ENCODE peak calls at places on chromosomes 4 and X, in seven cellular contexts. Y, M, H, X, Z, N and D are unnamed samples.

GRCh38 chr4:91936301-91936700 is 367.5 kb upstream of the GRID2 start:
- DNase-seq in N (no peak), Z (peak), M (no peak), H (no peak), Y (no peak), X (no peak), D (no peak)

GRCh38 chr4:22473268-22473667 is 42.6 kb downstream of the ADGRA3 start:
- DNase-seq in H (no peak), N (no peak), M (no peak), Z (peak), X (no peak), Y (no peak), D (no peak)

GRCh38 chr4:6349896-6350295 is 80.2 kb downstream of the WFS1 start:
- DNase-seq in Y (no peak), M (no peak), N (no peak), X (no peak), H (no peak), Z (no peak), D (no peak)

GRCh38 chrX:2391869-2392606 is 108.7 kb downstream of the DHRSX start:
- DNase-seq in N (peak), X (no peak), Z (peak), Y (no peak), M (peak), H (no peak), D (no peak)

GRCh38 chrX:150372280-150372679 is 9.2 kb downstream of the MAMLD1 start:
- DNase-seq in Y (no peak), H (no peak), M (no peak), X (no peak), N (no peak), Z (no peak), D (no peak)

GRCh38 chrX:43878902-43879526 is 3.2 kb downstream of the MAOB start:
- DNase-seq in M (no peak), X (no peak), N (no peak), Z (no peak), Y (no peak), H (no peak), D (no peak)

GRCh38 chr4:141248029-141248428 is 27.3 kb downstream of the ZNF330 start:
- DNase-seq in H (no peak), M (no peak), Y (no peak), Z (peak), X (no peak), N (no peak), D (no peak)

GRCh38 chr4:151420408-151420807 is 11.4 kb downstream of the FHIP1A start:
- DNase-seq in N (no peak), H (no peak), X (no peak), M (no peak), Y (no peak), Z (no peak), D (no peak)

GRCh38 chr4:10762541-10762940 is 78.0 kb upstream of the CLNK start:
- DNase-seq in H (no peak), M (no peak), Z (peak), Y (no peak), N (no peak), X (no peak), D (no peak)

GRCh38 chrX:20594985-20595384 is 328.3 kb upstream of the RPS6KA3 start:
- DNase-seq in Y (no peak), Z (peak), X (no peak), H (no peak), N (peak), M (peak), D (no peak)

GRCh38 chrX:10569946-10570345 is 50.4 kb downstream of the MID1 start:
- DNase-seq in N (no peak), Y (no peak), Z (peak), X (no peak), M (no peak), H (no peak), D (no peak)

GRCh38 chr4:185726931-185727330 is 85.1 kb downstream of the SORBS2 start:
- DNase-seq in N (no peak), M (no peak), H (no peak), Z (no peak), Y (no peak), X (peak), D (no peak)

GRCh38 chr4:179415016-179415841 is 1973.0 kb upstream of the AGA start:
- DNase-seq in H (no peak), Y (no peak), M (no peak), Z (no peak), X (no peak), N (no peak), D (no peak)

GRCh38 chr4:11698846-11699590 is 270.3 kb upstream of the HS3ST1 start:
- DNase-seq in Y (no peak), N (peak), X (no peak), M (peak), Z (peak), H (no peak), D (no peak)

GRCh38 chr4:99848576-99848975 is 31.9 kb downstream of the DAPP1 start:
- DNase-seq in N (no peak), X (no peak), M (no peak), Y (no peak), Z (no peak), H (peak), D (no peak)

GRCh38 chrX:149527705-149528104 is 13.1 kb upstream of the EOLA1 start:
- DNase-seq in Z (peak), H (no peak), N (no peak), Y (no peak), M (peak), X (no peak), D (no peak)

DNA sequence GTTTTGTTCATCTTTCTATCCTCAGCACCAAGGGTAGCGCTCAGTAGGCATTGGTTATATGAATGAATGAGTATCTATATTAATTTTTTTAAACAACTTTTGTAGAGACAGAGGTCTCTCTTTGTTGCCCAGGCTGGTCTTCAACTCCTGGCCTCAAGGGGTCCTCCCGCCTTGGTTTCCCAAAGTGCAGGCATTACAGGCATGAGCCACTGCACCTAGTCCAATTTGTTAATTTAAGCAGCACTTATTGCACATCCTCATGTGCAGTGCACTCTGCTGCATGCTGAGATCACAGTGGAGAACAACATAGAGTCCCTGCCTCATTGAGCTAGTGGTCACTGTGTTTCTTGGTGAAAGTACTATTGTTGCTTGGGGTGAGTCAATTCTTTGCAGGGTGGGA is 94.4 kb downstream of the NHSL2 start:
- DNase-seq in Y (no peak), H (no peak), Z (no peak), X (no peak), N (no peak), M (no peak), D (no peak)
- H3K4me3 ChIP-seq in Y (no peak), H (no peak), Z (no peak), X (no peak), N (no peak), M (no peak), D (no peak)

GRCh38 chr4:128670434-128670999 is 139.0 kb upstream of the JADE1 start:
- DNase-seq in X (no peak), Z (no peak), Y (no peak), M (no peak), H (no peak), N (no peak), D (no peak)
- H3K4me3 ChIP-seq in X (no peak), Z (no peak), Y (no peak), M (no peak), H (no peak), N (no peak), D (no peak)

DNA sequence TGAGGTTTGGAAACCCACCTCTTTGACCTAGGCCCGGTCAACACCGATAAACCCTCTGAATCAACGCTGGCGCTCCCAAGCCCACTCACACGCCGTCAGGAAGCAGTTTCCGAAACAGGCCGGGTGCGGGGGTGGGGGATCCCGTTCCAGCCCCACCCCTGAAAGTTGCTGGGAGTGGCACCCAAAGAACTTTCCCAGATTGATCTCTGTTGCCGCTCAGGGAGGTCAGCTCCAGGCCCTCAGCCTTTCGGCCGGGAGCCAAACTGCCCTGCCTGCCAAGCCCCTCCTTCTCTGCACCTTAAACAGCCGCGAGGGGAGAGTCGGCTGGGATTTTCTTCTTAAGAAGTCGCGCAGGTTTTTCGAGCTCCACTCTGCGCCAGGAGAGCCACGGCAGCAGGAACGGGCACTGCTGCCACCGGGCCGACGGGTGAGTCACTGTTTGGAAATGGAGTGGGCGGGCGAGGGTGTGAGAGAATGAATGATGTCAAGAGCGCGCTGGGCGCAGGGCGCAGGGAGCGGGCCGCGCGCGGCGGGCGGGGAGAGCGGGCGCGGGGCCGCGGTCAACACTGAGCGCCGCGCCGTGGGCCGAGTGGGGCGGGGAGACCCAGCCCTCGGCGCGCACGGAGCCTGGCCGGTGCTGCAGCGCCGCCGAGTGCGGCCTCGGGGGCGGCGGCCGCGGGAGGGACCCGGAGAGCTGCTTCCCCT is at the start of gene SGMS2:
- DNase-seq in M (peak), N (peak), Y (peak), Z (peak), H (peak), X (peak), D (peak)
- H3K4me3 ChIP-seq in M (peak), N (peak), Y (peak), Z (peak), H (peak), X (peak), D (peak)

GRCh38 chr4:55618546-55619143 is 17.5 kb downstream of the NMU start:
- DNase-seq in M (no peak), Z (no peak), H (no peak), X (no peak), Y (no peak), N (no peak), D (no peak)
- H3K4me3 ChIP-seq in M (no peak), Z (no peak), H (no peak), X (no peak), Y (no peak), N (no peak), D (no peak)

DNA sequence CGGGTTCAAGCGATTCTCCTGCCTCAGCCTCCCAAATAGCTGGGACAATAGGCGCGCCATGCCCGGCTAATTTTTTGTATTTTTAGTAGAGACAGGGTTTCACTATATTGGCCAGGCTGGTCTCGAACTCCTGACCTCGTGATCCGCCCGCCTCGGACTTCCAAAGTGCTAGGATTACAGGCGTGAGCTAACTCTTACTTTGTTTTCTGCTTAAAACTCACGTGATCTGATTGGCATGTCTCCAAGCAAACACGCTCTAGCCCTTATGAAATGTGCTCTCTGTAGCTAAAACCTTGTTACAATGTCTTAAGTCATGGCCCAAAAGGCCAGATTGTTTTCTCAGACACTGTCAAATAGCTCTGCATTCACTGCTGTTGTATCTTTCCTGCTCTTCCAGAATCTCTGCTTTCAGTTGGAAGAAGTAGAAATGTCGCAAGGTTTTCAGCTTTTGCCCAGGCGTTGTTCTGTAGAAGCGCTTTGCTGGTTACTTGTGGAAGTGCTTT is 39.7 kb upstream of the OGT start:
- DNase-seq in N (no peak), Y (no peak), M (no peak), X (peak), Z (peak), H (no peak), D (no peak)
- H3K4me3 ChIP-seq in N (no peak), Y (peak), M (peak), X (peak), Z (peak), H (peak), D (no peak)

GRCh38 chr4:30856795-30857564 is 136.8 kb downstream of the PCDH7 start:
- DNase-seq in Y (no peak), H (no peak), N (no peak), Z (no peak), X (no peak), M (no peak), D (no peak)

GRCh38 chr4:30863031-30863430 is 142.9 kb downstream of the PCDH7 start:
- DNase-seq in Z (peak), X (no peak), M (no peak), H (no peak), N (no peak), Y (no peak), D (no peak)

GRCh38 chr4:30862176-30862575 is 142.0 kb downstream of the PCDH7 start:
- DNase-seq in N (no peak), M (no peak), X (no peak), Y (no peak), Z (no peak), H (no peak), D (no peak)

GRCh38 chr4:30865676-30866075 is 145.5 kb downstream of the PCDH7 start:
- DNase-seq in H (no peak), X (no peak), Y (no peak), N (no peak), Z (peak), M (no peak), D (no peak)

DNA sequence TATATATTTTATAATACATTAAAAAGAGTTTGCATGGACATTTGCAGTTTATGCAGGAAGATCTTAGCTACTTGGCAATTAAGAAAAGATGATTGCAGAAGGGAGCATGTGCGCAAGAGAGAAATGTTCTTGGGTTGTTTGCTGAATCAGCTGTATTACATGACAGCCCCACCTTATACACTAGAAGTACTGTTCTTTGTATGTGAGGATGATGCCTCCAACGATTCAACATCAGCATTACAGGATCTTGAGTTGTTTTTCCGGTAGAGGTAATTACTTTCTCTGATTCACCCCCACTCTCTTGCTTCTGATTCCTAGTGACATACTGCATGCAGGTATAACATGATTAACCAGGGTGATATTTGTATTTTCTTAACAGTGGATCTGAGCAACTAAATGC is 140.8 kb downstream of the PCDH7 start:
- DNase-seq in Z (no peak), Y (no peak), H (no peak), N (peak), X (no peak), M (no peak), D (no peak)
- H3K4me3 ChIP-seq in Z (no peak), Y (no peak), H (no peak), N (no peak), X (no peak), M (no peak), D (no peak)

GRCh38 chr4:271492-272103 is 33.7 kb downstream of the ZNF732 start:
- DNase-seq in M (no peak), N (no peak), Y (no peak), H (no peak), X (no peak), Z (no peak), D (no peak)
- H3K4me3 ChIP-seq in M (no peak), N (no peak), Y (no peak), H (no peak), X (no peak), Z (no peak), D (no peak)

GRCh38 chrX:38249965-38250364 is 29.3 kb upstream of the SRPX start:
- DNase-seq in Z (peak), M (no peak), X (no peak), Y (no peak), H (no peak), N (no peak), D (no peak)

GRCh38 chrX:38247051-38247450 is 26.4 kb upstream of the SRPX start:
- DNase-seq in N (no peak), H (no peak), Y (no peak), X (no peak), Z (no peak), M (no peak), D (no peak)
- H3K4me3 ChIP-seq in N (no peak), H (no peak), Y (no peak), X (no peak), Z (no peak), M (no peak), D (no peak)